ENCODE peak calls at places on chromosomes 12 and 14, in five cellular contexts. I is CD4-positive, alpha-beta T cell; G is NCI-H2107; N is sigmoid colon; C is cerebellum. H is an unnamed sample.

GRCh38 chr14:37195327-37195726 is 2.4 kb upstream of the MIPOL1 start:
- DNase-seq in N (no peak), G (no peak), C (no peak), I (no peak), H (no peak)

GRCh38 chr12:33721561-33721960 is 281.9 kb upstream of the SYT10 start:
- DNase-seq in C (no peak), G (no peak), N (no peak), I (no peak), H (no peak)

GRCh38 chr12:50072198-50072907 is 12.8 kb upstream of the SMARCD1 start:
- DNase-seq in I (no peak), N (no peak), G (no peak), C (no peak), H (peak)

GRCh38 chr14:35335388-35336092 is 43.4 kb downstream of the PSMA6 start:
- DNase-seq in I (no peak), C (no peak), N (peak), G (no peak), H (no peak)

GRCh38 chr12:126389215-126389841 is 1324.1 kb downstream of the AACS start:
- DNase-seq in C (no peak), N (peak), G (no peak), I (no peak), H (no peak)

GRCh38 chr14:74478996-74479635 is 14.0 kb downstream of the NPC2 start:
- DNase-seq in N (no peak), G (peak), C (no peak), I (no peak), H (no peak)

GRCh38 chr12:89179245-89179644 is 173.1 kb downstream of the DUSP6 start:
- DNase-seq in G (no peak), C (no peak), N (no peak), I (no peak), H (no peak)

GRCh38 chr14:36520601-36521525 is 831 bp upstream of the NKX2-1 start:
- DNase-seq in I (no peak), N (no peak), G (peak), C (no peak), H (peak)

GRCh38 chr14:43410631-43411030 is 1096.5 kb downstream of the FSCB start:
- DNase-seq in G (no peak), I (no peak), C (no peak), N (no peak), H (no peak)

GRCh38 chr12:7102582-7102981 is 6.4 kb downstream of the C1RL start:
- DNase-seq in G (no peak), I (no peak), N (no peak), C (no peak), H (no peak)

GRCh38 chr12:98127336-98127679 is 388.1 kb upstream of the TMPO start:
- DNase-seq in C (no peak), N (no peak), I (no peak), G (no peak), H (no peak)

GRCh38 chr12:12191008-12191407 is 75.8 kb downstream of the LRP6 start:
- DNase-seq in N (no peak), C (no peak), G (no peak), I (no peak), H (no peak)

GRCh38 chr14:98298481-98299227 is 973.3 kb downstream of the BCL11B start:
- DNase-seq in G (no peak), N (no peak), C (no peak), I (no peak), H (no peak)

GRCh38 chr12:74897425-74898211 is 312.0 kb downstream of the KCNC2 start:
- DNase-seq in I (no peak), C (no peak), G (no peak), N (no peak), H (no peak)

GRCh38 chr12:67807808-67808207 is 159.3 kb downstream of the DYRK2 start:
- DNase-seq in I (no peak), G (no peak), N (no peak), C (no peak), H (no peak)

GRCh38 chr14:93150227-93151206 is 34.2 kb downstream of the MOAP1 start:
- DNase-seq in C (no peak), N (no peak), G (no peak), I (no peak), H (no peak)

GRCh38 chr12:114671664-114672476 is 12.1 kb downstream of the TBX3 start:
- DNase-seq in C (no peak), G (no peak), N (no peak), I (no peak), H (no peak)

GRCh38 chr12:79451988-79452387 is 238.8 kb downstream of the PAWR start:
- DNase-seq in G (no peak), N (peak), C (peak), I (no peak), H (peak)

GRCh38 chr12:3193131-3193530 is 116.0 kb downstream of the TSPAN9 start:
- DNase-seq in I (no peak), N (no peak), C (no peak), G (no peak), H (no peak)

H was measured in posterior vena cava.